ENCODE peak calls at places on chromosomes 7 and 10, in six cellular contexts. P is neuronal stem cell, K is mesenchymal stem cell, N is H9, Z is IMR-90, T is H1. I is an unnamed sample.

GRCh38 chr10:60664859-60665258 is 113.4 kb upstream of the CDK1 start:
- DNase-seq in P (no peak), K (no peak), N (no peak), Z (peak), T (no peak), I (peak)

GRCh38 chr10:34464000-34464399 is 351.1 kb downstream of the PARD3 start:
- DNase-seq in P (no peak), K (no peak), N (no peak), Z (no peak), T (no peak), I (no peak)

GRCh38 chr10:120466006-120466405 is 9.0 kb downstream of the PLPP4 start:
- DNase-seq in P (no peak), K (no peak), N (no peak), Z (no peak), T (no peak), I (no peak)

GRCh38 chr10:102773986-102774385 is 30.2 kb downstream of the WBP1L start:
- DNase-seq in P (no peak), K (peak), N (no peak), Z (peak), T (no peak), I (no peak)

GRCh38 chr10:98259606-98260319 is 8.2 kb downstream of the LOXL4 start:
- DNase-seq in P (no peak), K (peak), N (no peak), Z (peak), T (no peak), I (no peak)

GRCh38 chr10:8059191-8059936 is 4.9 kb downstream of the GATA3 start:
- DNase-seq in P (peak), K (peak), N (peak), Z (no peak), T (no peak), I (no peak)

GRCh38 chr10:29841724-29842649 is 207.2 kb upstream of the SVIL start:
- DNase-seq in P (no peak), K (peak), N (peak), Z (peak), T (no peak), I (peak)

GRCh38 chr7:96709381-96710228 is at the start of gene SEM1:
- DNase-seq in P (peak), K (peak), N (peak), Z (peak), T (peak), I (peak)

GRCh38 chr7:2478800-2479199 is 2.6 kb upstream of the GRIFIN start:
- DNase-seq in P (no peak), K (no peak), N (peak), Z (no peak), T (no peak), I (no peak)

GRCh38 chr10:101330236-101331225 is 23.4 kb upstream of the BTRC start:
- DNase-seq in P (no peak), K (peak), N (no peak), Z (peak), T (no peak), I (no peak)

GRCh38 chr7:90605055-90605454 is 8.9 kb downstream of the CDK14 start:
- DNase-seq in P (no peak), K (no peak), N (no peak), Z (no peak), T (no peak), I (no peak)

GRCh38 chr10:130136214-130137076 is at the start of gene GLRX3:
- DNase-seq in P (peak), K (peak), N (peak), Z (peak), T (peak), I (peak)

GRCh38 chr7:75989726-75990388 is 4.5 kb downstream of the TMEM120A start:
- DNase-seq in P (no peak), K (peak), N (no peak), Z (no peak), T (no peak), I (no peak)

GRCh38 chr7:23315366-23315765 is 16.2 kb downstream of the MALSU1 start:
- DNase-seq in P (no peak), K (no peak), N (no peak), Z (no peak), T (no peak), I (no peak)

GRCh38 chr10:57014758-57015157 is 653.7 kb upstream of the ZWINT start:
- DNase-seq in P (no peak), K (no peak), N (no peak), Z (no peak), T (no peak), I (no peak)

GRCh38 chr7:149495785-149496641 is 1.6 kb downstream of the ZNF746 start:
- DNase-seq in P (no peak), K (peak), N (no peak), Z (peak), T (no peak), I (no peak)

GRCh38 chr7:28512648-28513435 is 100.5 kb downstream of the CREB5 start:
- DNase-seq in P (no peak), K (no peak), N (no peak), Z (no peak), T (no peak), I (no peak)

GRCh38 chr10:62687230-62687748 is 117.2 kb upstream of the ADO start:
- DNase-seq in P (no peak), K (no peak), N (no peak), Z (peak), T (no peak), I (no peak)

GRCh38 chr7:44615149-44615611 is 8.8 kb downstream of the OGDH start:
- DNase-seq in P (no peak), K (peak), N (no peak), Z (peak), T (no peak), I (peak)

GRCh38 chr7:147245274-147245673 is 1128.7 kb downstream of the CNTNAP2 start:
- DNase-seq in P (peak), K (peak), N (peak), Z (peak), T (peak), I (peak)

GRCh38 chr10:103690281-103690680 is 165.1 kb downstream of the SH3PXD2A start:
- DNase-seq in P (no peak), K (no peak), N (no peak), Z (no peak), T (no peak), I (no peak)

GRCh38 chr10:102744374-102745051 is 765 bp downstream of the WBP1L start:
- DNase-seq in P (no peak), K (peak), N (no peak), Z (peak), T (no peak), I (no peak)

GRCh38 chr10:77791506-77791905 is 135.0 kb downstream of the DLG5 start:
- DNase-seq in P (no peak), K (no peak), N (no peak), Z (no peak), T (no peak), I (no peak)

GRCh38 chr7:68562323-68562899 is 1035.9 kb upstream of the AUTS2 start:
- DNase-seq in P (no peak), K (no peak), N (no peak), Z (no peak), T (no peak), I (peak)

GRCh38 chr7:107594961-107595737 is 15.1 kb downstream of the BCAP29 start:
- DNase-seq in P (no peak), K (peak), N (no peak), Z (peak), T (no peak), I (peak)

GRCh38 chr10:98150544-98150943 is 16.1 kb downstream of the R3HCC1L start:
- DNase-seq in P (no peak), K (peak), N (no peak), Z (peak), T (no peak), I (no peak)

GRCh38 chr10:130814610-130815009 is 496.9 kb downstream of the TCERG1L start:
- DNase-seq in P (no peak), K (no peak), N (no peak), Z (no peak), T (no peak), I (no peak)

GRCh38 chr10:28628184-28628893 is 49.0 kb upstream of the BAMBI start:
- DNase-seq in P (peak), K (peak), N (peak), Z (peak), T (peak), I (peak)

GRCh38 chr7:129492406-129492805 is 9.9 kb upstream of the SMKR1 start:
- DNase-seq in P (no peak), K (peak), N (no peak), Z (no peak), T (no peak), I (no peak)

GRCh38 chr10:123427386-123427785 is 238.8 kb upstream of the GPR26 start:
- DNase-seq in P (no peak), K (no peak), N (no peak), Z (no peak), T (no peak), I (no peak)

GRCh38 chr7:55366461-55367138 is 1.5 kb downstream of the LANCL2 start:
- DNase-seq in P (no peak), K (peak), N (no peak), Z (no peak), T (no peak), I (peak)

DNA sequence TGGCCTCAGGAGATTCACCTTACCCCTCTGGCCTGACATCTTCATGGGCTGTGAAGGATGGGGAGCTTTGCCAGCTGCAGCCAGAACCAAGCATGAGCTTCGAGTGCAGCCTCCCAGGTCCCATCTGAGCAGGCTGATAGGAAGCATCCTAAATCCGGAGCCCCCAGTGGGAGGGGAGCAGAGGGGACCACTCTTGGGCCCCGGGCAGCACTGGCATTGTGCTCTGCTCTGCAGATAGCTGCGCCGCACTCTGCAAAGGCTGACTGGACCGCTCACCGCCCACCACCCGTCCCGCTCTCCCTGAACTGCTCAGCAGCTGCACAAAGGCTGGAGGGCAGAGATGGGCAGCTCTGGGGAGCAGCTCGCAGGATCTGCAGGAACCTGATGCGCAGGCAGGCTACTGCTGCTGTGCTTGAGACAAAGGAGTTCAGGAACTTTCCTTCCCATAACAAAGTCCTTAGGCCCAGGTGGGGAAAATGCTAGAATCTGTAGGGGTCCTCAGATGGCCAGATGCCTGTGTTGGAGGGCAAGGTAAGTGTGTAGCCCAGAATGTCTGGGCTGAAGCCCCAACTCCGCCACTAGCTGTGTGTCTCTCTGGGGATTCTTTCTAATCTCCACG is 51.8 kb downstream of the ARHGAP22 start:
- DNase-seq in P (no peak), K (no peak), N (no peak), Z (no peak), T (no peak), I (no peak)
- H2BK15ac ChIP-seq in P (no peak), K (no peak), N (no peak), Z (no peak), T (no peak), I (no peak)

GRCh38 chr7:131532570-131533091 is 23.8 kb downstream of the PODXL start:
- DNase-seq in P (no peak), K (no peak), N (no peak), Z (no peak), T (no peak), I (no peak)

GRCh38 chr7:131536361-131536849 is 20.0 kb downstream of the PODXL start:
- DNase-seq in P (no peak), K (no peak), N (peak), Z (no peak), T (no peak), I (no peak)

GRCh38 chr7:131530137-131530536 is 26.3 kb downstream of the PODXL start:
- DNase-seq in P (no peak), K (no peak), N (no peak), Z (no peak), T (no peak), I (no peak)

GRCh38 chr7:131533566-131534561 is 22.6 kb downstream of the PODXL start:
- DNase-seq in P (no peak), K (no peak), N (no peak), Z (no peak), T (no peak), I (no peak)

DNA sequence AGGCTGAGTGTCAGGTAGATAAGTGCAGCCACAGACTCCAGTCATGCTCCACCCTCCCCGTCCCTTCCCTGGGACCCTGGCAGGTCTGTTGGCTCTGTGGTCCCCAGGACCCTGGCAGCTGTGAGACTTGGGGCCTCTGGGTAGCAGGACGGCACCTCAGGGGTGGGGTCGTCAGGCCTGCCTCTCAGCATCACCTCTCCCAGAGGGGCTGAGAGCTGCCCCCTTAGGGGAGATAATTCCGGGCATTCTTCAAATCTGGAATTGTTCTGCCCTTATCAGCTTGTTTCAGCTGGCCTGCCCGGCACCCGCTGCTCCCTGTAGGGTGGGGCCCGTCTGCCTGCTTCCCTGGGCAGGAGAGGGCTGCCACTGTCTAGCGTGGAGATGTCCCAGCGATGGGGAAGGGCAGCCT is 23.3 kb downstream of the PODXL start:
- DNase-seq in P (no peak), K (no peak), N (peak), Z (no peak), T (no peak), I (no peak)
- H2BK15ac ChIP-seq in P (peak), K (no peak), N (no peak), Z (no peak), T (no peak), I (no peak)

GRCh38 chr7:20834656-20835055 is 48.0 kb upstream of the SP8 start:
- DNase-seq in P (no peak), K (no peak), N (no peak), Z (no peak), T (no peak), I (peak)

GRCh38 chr7:20828947-20829346 is 42.3 kb upstream of the SP8 start:
- DNase-seq in P (no peak), K (no peak), N (no peak), Z (no peak), T (no peak), I (no peak)

GRCh38 chr7:20835111-20835750 is 48.5 kb upstream of the SP8 start:
- DNase-seq in P (no peak), K (no peak), N (peak), Z (no peak), T (peak), I (peak)

GRCh38 chr7:20831976-20832375 is 45.3 kb upstream of the SP8 start:
- DNase-seq in P (no peak), K (no peak), N (no peak), Z (no peak), T (no peak), I (peak)

DNA sequence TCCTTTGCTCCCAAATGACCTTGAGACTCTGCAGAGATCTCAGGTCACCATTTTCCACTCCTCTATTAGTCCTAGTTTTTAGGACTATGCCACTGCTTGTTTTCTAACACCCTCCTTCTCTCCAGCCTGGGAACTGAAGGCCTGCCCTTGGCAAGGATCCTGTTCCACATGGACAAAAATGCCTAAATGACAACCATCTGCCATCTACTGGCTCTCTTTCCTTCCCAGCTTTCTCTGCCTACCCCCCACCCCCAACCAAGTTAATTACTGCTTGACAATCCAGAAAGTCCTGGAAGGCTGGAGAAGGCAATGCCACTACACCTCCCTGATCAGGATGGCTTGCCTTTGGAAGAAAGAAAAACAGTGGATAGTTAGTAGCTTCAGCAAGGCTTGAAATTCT is 44.8 kb upstream of the SP8 start:
- DNase-seq in P (no peak), K (no peak), N (no peak), Z (no peak), T (no peak), I (peak)
- H2BK15ac ChIP-seq in P (no peak), K (no peak), N (no peak), Z (no peak), T (no peak), I (no peak)

GRCh38 chr7:6228363-6228762 is 44.1 kb downstream of the CYTH3 start:
- DNase-seq in P (no peak), K (peak), N (no peak), Z (peak), T (no peak), I (no peak)
- H2BK15ac ChIP-seq in P (no peak), K (peak), N (no peak), Z (peak), T (no peak), I (no peak)

DNA sequence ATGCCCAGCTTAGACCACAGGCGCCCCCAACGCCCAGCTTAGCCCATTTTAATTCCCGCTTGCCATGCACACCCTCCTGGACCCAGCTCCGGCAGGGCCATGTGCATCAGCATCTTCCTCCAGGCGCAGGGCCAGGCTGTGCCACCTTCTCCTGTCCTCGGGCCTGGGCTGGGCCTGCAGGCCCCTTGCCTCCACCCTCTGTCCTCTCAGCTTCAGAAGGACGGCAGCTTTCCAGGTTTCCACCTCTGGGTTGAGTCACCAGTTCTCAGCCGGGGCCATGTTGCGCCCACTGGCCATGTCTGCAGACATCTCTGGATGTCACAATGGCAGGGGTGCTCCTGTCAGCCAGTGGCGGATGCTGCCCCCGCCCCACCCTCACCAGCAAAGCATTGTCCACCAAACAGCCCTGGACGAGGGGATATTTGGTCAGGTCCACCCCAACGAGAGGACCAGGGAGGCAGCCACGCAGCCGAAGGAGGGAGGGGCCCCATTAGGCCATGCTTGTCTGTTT is 59.1 kb upstream of the NKX6-2 start:
- DNase-seq in P (no peak), K (no peak), N (no peak), Z (no peak), T (no peak), I (no peak)
- H2BK15ac ChIP-seq in P (no peak), K (no peak), N (no peak), Z (no peak), T (no peak), I (no peak)

GRCh38 chr7:99499713-99500636 is at the start of gene ZNF394:
- DNase-seq in P (peak), K (peak), N (peak), Z (peak), T (peak), I (peak)

GRCh38 chr7:99505324-99505662 is 831 bp downstream of the ZKSCAN5 start:
- DNase-seq in P (no peak), K (no peak), N (no peak), Z (no peak), T (no peak), I (no peak)

GRCh38 chr7:99500637-99501009 is 542 bp upstream of the ZNF394 start:
- DNase-seq in P (no peak), K (no peak), N (no peak), Z (no peak), T (no peak), I (no peak)

GRCh38 chr7:99504603-99505323 is at the start of gene ZKSCAN5:
- DNase-seq in P (peak), K (peak), N (peak), Z (peak), T (peak), I (peak)

DNA sequence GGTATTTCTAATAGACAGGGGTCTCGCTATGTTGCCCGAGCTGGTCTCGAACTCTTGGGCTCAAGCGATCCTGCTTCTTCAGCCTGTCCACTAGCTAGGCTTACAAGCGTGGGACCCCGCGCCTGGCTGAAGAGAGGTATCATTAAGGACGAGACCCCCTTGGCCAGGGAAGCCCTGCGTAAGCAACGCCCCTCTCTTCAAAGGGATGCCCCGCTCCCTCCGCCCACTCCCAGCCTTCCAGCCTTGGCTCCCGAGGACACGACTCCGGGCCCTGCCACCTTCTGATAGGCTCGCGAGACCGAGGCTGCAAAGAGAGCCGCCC is 220 bp upstream of the ZKSCAN5 start:
- DNase-seq in P (no peak), K (no peak), N (peak), Z (no peak), T (peak), I (peak)
- H2BK15ac ChIP-seq in P (peak), K (no peak), N (no peak), Z (no peak), T (no peak), I (no peak)

GRCh38 chr10:51082857-51083256 is 8.6 kb downstream of the PRKG1 start:
- DNase-seq in P (no peak), K (no peak), N (no peak), Z (no peak), T (no peak), I (no peak)
- H2BK15ac ChIP-seq in P (no peak), K (no peak), N (no peak), Z (peak), T (no peak), I (no peak)

DNA sequence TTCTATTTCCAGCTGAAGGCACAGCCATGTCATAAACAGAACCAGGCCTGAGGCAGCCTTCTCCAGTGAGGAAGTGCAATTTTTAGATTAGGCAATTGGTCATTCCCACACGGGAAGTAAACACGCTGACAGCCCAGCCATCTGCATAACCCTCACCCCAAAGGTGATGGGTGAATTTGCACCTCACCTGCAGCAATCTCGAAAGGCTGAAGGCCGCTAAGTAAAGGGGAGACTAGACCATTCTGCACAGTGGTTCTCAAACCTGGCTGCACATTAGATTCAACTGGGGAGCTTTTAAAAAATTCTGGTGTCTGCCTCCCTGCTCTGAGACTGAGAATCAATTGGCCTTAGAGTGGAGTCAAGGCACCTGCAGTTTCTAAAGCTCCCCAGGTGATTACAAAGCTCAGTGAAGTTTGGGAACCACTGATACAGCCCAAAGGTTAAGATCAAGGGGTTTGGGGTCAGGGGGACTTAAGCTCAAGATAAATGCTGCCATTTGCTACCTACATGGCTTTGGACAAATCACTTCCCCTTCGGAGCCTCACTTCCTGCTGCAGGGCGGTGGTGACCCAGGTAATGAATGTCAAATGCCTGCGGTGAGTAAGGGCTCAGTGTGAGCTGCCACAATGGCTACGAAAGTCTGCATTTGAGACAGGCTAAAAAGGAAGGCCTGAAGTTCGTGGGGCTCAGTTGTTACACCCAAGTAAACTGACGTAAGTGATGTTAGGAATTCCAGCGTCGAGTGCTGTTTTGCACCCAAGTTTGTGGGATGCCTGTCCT is 72.4 kb downstream of the TLL2 start:
- DNase-seq in P (no peak), K (no peak), N (no peak), Z (no peak), T (no peak), I (peak)
- H2BK15ac ChIP-seq in P (no peak), K (no peak), N (no peak), Z (no peak), T (peak), I (no peak)

I was measured in mesendoderm.